ENCODE peak calls at places on chromosomes 3 and 15, in nine cellular contexts. G is anterior cingulate cortex, X is Kasumi-1, B is AG04450, N is activated gamma-delta T cell, P is AG08395, U is ACHN, T is ELR, I is H7. D is an unnamed sample.
A peak's percentile ranks its signal among the peaks of the same experiment; 100 is the strongest.

GRCh38 chr15:29066310-29066709 is 180.5 kb downstream of the APBA2 start:
- DNase-seq in G (no peak), X (peak; percentile 38), B (no peak), N (no peak), P (no peak), U (no peak), T (no peak), I (no peak), D (no peak)

GRCh38 chr3:129315386-129315991 is 36.8 kb downstream of the HMCES start:
- DNase-seq in G (no peak), X (peak; percentile 16), B (no peak), N (no peak), P (no peak), U (peak; percentile 13), T (peak; percentile 53), I (peak; percentile 72), D (peak; percentile 55)

GRCh38 chr3:138507524-138507923 is 73.1 kb downstream of the ESYT3 start:
- DNase-seq in G (no peak), X (no peak), B (no peak), N (no peak), P (no peak), U (no peak), T (no peak), I (no peak), D (no peak)

GRCh38 chr3:164040991-164041390 is 1037.3 kb downstream of the SI start:
- DNase-seq in G (no peak), X (no peak), B (no peak), N (no peak), P (no peak), U (no peak), T (peak; percentile 20), I (no peak), D (no peak)

GRCh38 chr15:85374831-85375230 is 5.6 kb upstream of the AKAP13 start:
- DNase-seq in G (no peak), X (no peak), B (no peak), N (no peak), P (no peak), U (no peak), T (no peak), I (no peak), D (no peak)

GRCh38 chr3:187401861-187402260 is 33.7 kb downstream of the RTP4 start:
- DNase-seq in G (no peak), X (no peak), B (no peak), N (no peak), P (no peak), U (no peak), T (no peak), I (no peak), D (no peak)

GRCh38 chr15:44720460-44721185 is 9.3 kb downstream of the B2M start:
- DNase-seq in G (no peak), X (no peak), B (no peak), N (no peak), P (no peak), U (no peak), T (peak; percentile 29), I (no peak), D (no peak)

GRCh38 chr3:98763076-98763475 is at the start of gene ST3GAL6:
- DNase-seq in G (no peak), X (peak; percentile 87), B (no peak), N (no peak), P (no peak), U (no peak), T (peak; percentile 58), I (no peak), D (no peak)

GRCh38 chr3:194315965-194316361 is 35.2 kb downstream of the CPN2 start:
- DNase-seq in G (no peak), X (no peak), B (no peak), N (no peak), P (no peak), U (no peak), T (no peak), I (peak; percentile 72), D (no peak)

GRCh38 chr3:160754371-160754854 is 1.6 kb upstream of the PPM1L start:
- DNase-seq in G (peak; percentile 58), X (peak; percentile 64), B (no peak), N (no peak), P (peak; percentile 52), U (peak; percentile 61), T (peak; percentile 61), I (peak; percentile 35), D (no peak)

GRCh38 chr3:2303567-2303966 is 204.9 kb downstream of the CNTN4 start:
- DNase-seq in G (no peak), X (peak; percentile 49), B (no peak), N (no peak), P (no peak), U (peak; percentile 38), T (no peak), I (peak; percentile 46), D (peak; percentile 18)

GRCh38 chr3:197718904-197719303 is 17.8 kb downstream of the RUBCN start:
- DNase-seq in G (no peak), X (no peak), B (peak; percentile 49), N (no peak), P (peak; percentile 67), U (peak; percentile 92), T (peak; percentile 97), I (no peak), D (no peak)

GRCh38 chr3:170999737-171000242 is 26.7 kb downstream of the SLC2A2 start:
- DNase-seq in G (no peak), X (no peak), B (peak; percentile 68), N (no peak), P (peak; percentile 40), U (peak; percentile 72), T (peak; percentile 94), I (no peak), D (no peak)

GRCh38 chr3:194676471-194676870 is 4.5 kb upstream of the LSG1 start:
- DNase-seq in G (no peak), X (no peak), B (no peak), N (no peak), P (no peak), U (no peak), T (no peak), I (no peak), D (no peak)

GRCh38 chr15:83943849-83944404 is 290.0 kb downstream of the ADAMTSL3 start:
- DNase-seq in G (no peak), X (no peak), B (peak; percentile 13), N (no peak), P (no peak), U (no peak), T (peak; percentile 42), I (no peak), D (no peak)

GRCh38 chr15:89221543-89221942 is at the start of gene RLBP1:
- DNase-seq in G (no peak), X (no peak), B (no peak), N (no peak), P (no peak), U (no peak), T (no peak), I (peak; percentile 36), D (no peak)

GRCh38 chr3:101414121-101414520 is 93.7 kb upstream of the IMPG2 start:
- DNase-seq in G (no peak), X (no peak), B (no peak), N (no peak), P (no peak), U (no peak), T (no peak), I (no peak), D (no peak)

GRCh38 chr3:127754411-127755304 is 67.7 kb downstream of the MGLL start:
- DNase-seq in G (no peak), X (no peak), B (no peak), N (no peak), P (no peak), U (no peak), T (no peak), I (peak; percentile 59), D (peak; percentile 69)

GRCh38 chr3:192827863-192828594 is 89.6 kb downstream of the MB21D2 start:
- DNase-seq in G (no peak), X (no peak), B (no peak), N (no peak), P (no peak), U (no peak), T (no peak), I (no peak), D (no peak)

GRCh38 chr3:188974856-188975611 is 196.7 kb upstream of the TPRG1 start:
- DNase-seq in G (no peak), X (peak; percentile 95), B (no peak), N (no peak), P (peak; percentile 62), U (no peak), T (no peak), I (no peak), D (no peak)